ENCODE peak calls at places on chromosomes 1 and 21, in nine cellular contexts. Z is psoas muscle, W is lower leg skin, E is epithelial cell of proximal tubule, Y is BE2C, A is cardiac fibroblast, R is left ventricle myocardium inferior, J is bronchial epithelial cell, Q is suprapubic skin. B is an unnamed sample.

GRCh38 chr1:21263653-21264225 is 26.5 kb downstream of the ECE1 start:
- DNase-seq in A (no peak), R (no peak), J (no peak), W (no peak), Q (no peak), Z (no peak), E (no peak), Y (no peak), B (no peak)

GRCh38 chr1:183164963-183165362 is 21.1 kb upstream of the LAMC2 start:
- DNase-seq in Y (no peak), Z (no peak), J (peak), E (no peak), A (no peak), W (no peak), R (no peak), Q (no peak), B (no peak)

GRCh38 chr21:20999567-21000169 is 1.5 kb downstream of the NCAM2 start:
- DNase-seq in Z (no peak), R (no peak), Q (no peak), J (peak), E (no peak), Y (peak), W (no peak), A (peak), B (no peak)

GRCh38 chr1:172662464-172663109 is 3.7 kb downstream of the FASLG start:
- DNase-seq in R (peak), J (peak), E (peak), Y (no peak), Q (no peak), W (peak), A (peak), Z (peak), B (no peak)

GRCh38 chr1:25727026-25727818 is 72.8 kb upstream of the SELENON start:
- DNase-seq in A (no peak), E (no peak), Y (no peak), J (no peak), R (no peak), Q (no peak), W (no peak), Z (peak), B (no peak)

GRCh38 chr1:24385160-24385939 is 28.2 kb downstream of the STPG1 start:
- DNase-seq in Q (peak), R (no peak), W (peak), Y (no peak), E (no peak), J (peak), A (peak), Z (no peak), B (no peak)

GRCh38 chr1:24796524-24796923 is 51.3 kb downstream of the CLIC4 start:
- DNase-seq in R (no peak), J (no peak), Y (no peak), W (no peak), A (no peak), Q (no peak), Z (no peak), E (no peak), B (no peak)

GRCh38 chr1:203640117-203640516 is 13.5 kb downstream of the ATP2B4 start:
- DNase-seq in Z (no peak), W (no peak), A (no peak), Y (no peak), J (no peak), E (no peak), Q (peak), R (no peak), B (no peak)

GRCh38 chr1:152035406-152036315 is 1.1 kb downstream of the S100A11 start:
- DNase-seq in A (peak), J (no peak), Z (no peak), Q (no peak), E (no peak), Y (no peak), W (no peak), R (no peak), B (no peak)

GRCh38 chr1:66380452-66381212 is 153.3 kb upstream of the SGIP1 start:
- DNase-seq in Y (no peak), Z (no peak), E (no peak), R (no peak), J (no peak), Q (no peak), W (no peak), A (peak), B (no peak)

GRCh38 chr1:55212349-55213028 is 2.7 kb downstream of the USP24 start:
- DNase-seq in R (no peak), Q (no peak), W (no peak), J (peak), Z (no peak), A (no peak), Y (no peak), E (no peak), B (no peak)

GRCh38 chr21:38244885-38245869 is 11.6 kb upstream of the KCNJ15 start:
- DNase-seq in Z (no peak), W (no peak), Q (no peak), R (no peak), E (no peak), A (peak), J (peak), Y (no peak), B (no peak)

GRCh38 chr21:38249879-38250278 is 6.9 kb upstream of the KCNJ15 start:
- DNase-seq in Z (no peak), R (no peak), Y (no peak), Q (no peak), A (no peak), J (no peak), W (no peak), E (no peak), B (no peak)

GRCh38 chr21:38250991-38251418 is 5.8 kb upstream of the KCNJ15 start:
- DNase-seq in E (no peak), Q (no peak), Z (no peak), R (no peak), Y (no peak), A (no peak), W (no peak), J (no peak), B (no peak)

GRCh38 chr21:38249256-38249655 is 7.5 kb upstream of the KCNJ15 start:
- DNase-seq in R (no peak), Q (no peak), Z (no peak), J (no peak), W (no peak), Y (no peak), A (no peak), E (no peak), B (no peak)

GRCh38 chr21:38247738-38248509 is 8.9 kb upstream of the KCNJ15 start:
- DNase-seq in Y (no peak), E (no peak), Q (no peak), A (no peak), J (no peak), W (no peak), Z (no peak), R (no peak), B (no peak)
- TF ChIP-seq CTCF in Y (no peak), E (no peak), Q (no peak), A (no peak), J (no peak), W (no peak), Z (no peak), R (no peak), B (no peak)

GRCh38 chr1:241423541-241424479 is 66.8 kb upstream of the RGS7 start:
- DNase-seq in A (peak), Q (no peak), Z (no peak), W (no peak), J (no peak), Y (peak), R (no peak), E (no peak), B (peak)
- TF ChIP-seq CTCF in A (peak), Q (no peak), Z (no peak), W (no peak), J (no peak), Y (no peak), R (no peak), E (peak), B (peak)

GRCh38 chr1:167439301-167439988 is 78.9 kb downstream of the CD247 start:
- DNase-seq in Z (peak), W (peak), E (no peak), R (no peak), Y (peak), A (peak), Q (peak), J (peak), B (peak)
- TF ChIP-seq CTCF in Z (peak), W (no peak), E (peak), R (no peak), Y (peak), A (peak), Q (no peak), J (peak), B (peak)

GRCh38 chr1:198254521-198254920 is 97.7 kb downstream of the NEK7 start:
- DNase-seq in J (no peak), W (no peak), A (peak), Z (no peak), E (no peak), R (no peak), Y (no peak), Q (no peak), B (no peak)
- TF ChIP-seq CTCF in J (no peak), W (no peak), A (peak), Z (no peak), E (peak), R (peak), Y (peak), Q (no peak), B (peak)

GRCh38 chr1:47627016-47627415 is 189.2 kb downstream of the FOXD2 start:
- DNase-seq in R (no peak), Q (no peak), E (no peak), Y (no peak), W (peak), Z (no peak), A (no peak), J (peak), B (peak)
- TF ChIP-seq CTCF in R (no peak), Q (no peak), E (peak), Y (no peak), W (no peak), Z (no peak), A (no peak), J (no peak), B (no peak)

GRCh38 chr1:230836801-230837200 is 31.5 kb downstream of the C1orf198 start:
- DNase-seq in R (no peak), Z (no peak), E (no peak), Y (no peak), Q (no peak), A (no peak), W (no peak), J (no peak), B (no peak)

GRCh38 chr1:230833511-230833910 is 34.8 kb downstream of the C1orf198 start:
- DNase-seq in A (no peak), J (no peak), W (no peak), Z (no peak), Q (no peak), R (no peak), E (no peak), Y (no peak), B (peak)

GRCh38 chr1:230836347-230836746 is 32.0 kb downstream of the C1orf198 start:
- DNase-seq in Y (no peak), Q (no peak), R (no peak), Z (no peak), J (no peak), A (no peak), E (no peak), W (no peak), B (peak)

GRCh38 chr1:230832466-230832865 is 35.9 kb downstream of the C1orf198 start:
- DNase-seq in Q (no peak), E (no peak), Z (no peak), Y (no peak), R (no peak), J (peak), W (no peak), A (peak), B (peak)

GRCh38 chr1:230834292-230834691 is 34.0 kb downstream of the C1orf198 start:
- DNase-seq in R (no peak), Q (no peak), J (no peak), A (no peak), Z (no peak), E (no peak), W (no peak), Y (no peak), B (peak)
- TF ChIP-seq CTCF in R (no peak), Q (no peak), J (no peak), A (no peak), Z (no peak), E (no peak), W (no peak), Y (no peak), B (no peak)

GRCh38 chr1:236341298-236341697 is 52.8 kb upstream of the EDARADD start:
- DNase-seq in Z (no peak), R (no peak), E (no peak), Y (no peak), A (no peak), W (no peak), Q (no peak), J (peak), B (no peak)

GRCh38 chr1:236348071-236348470 is 46.0 kb upstream of the EDARADD start:
- DNase-seq in Z (no peak), A (no peak), W (no peak), Y (no peak), Q (no peak), J (no peak), R (no peak), E (no peak), B (no peak)

GRCh38 chr1:236342403-236343245 is 51.5 kb upstream of the EDARADD start:
- DNase-seq in Q (no peak), Y (no peak), A (no peak), R (no peak), E (no peak), Z (no peak), W (no peak), J (no peak), B (no peak)

GRCh38 chr1:236345728-236346127 is 48.4 kb upstream of the EDARADD start:
- DNase-seq in Y (no peak), R (no peak), A (no peak), J (peak), W (no peak), E (no peak), Q (no peak), Z (no peak), B (no peak)

DNA sequence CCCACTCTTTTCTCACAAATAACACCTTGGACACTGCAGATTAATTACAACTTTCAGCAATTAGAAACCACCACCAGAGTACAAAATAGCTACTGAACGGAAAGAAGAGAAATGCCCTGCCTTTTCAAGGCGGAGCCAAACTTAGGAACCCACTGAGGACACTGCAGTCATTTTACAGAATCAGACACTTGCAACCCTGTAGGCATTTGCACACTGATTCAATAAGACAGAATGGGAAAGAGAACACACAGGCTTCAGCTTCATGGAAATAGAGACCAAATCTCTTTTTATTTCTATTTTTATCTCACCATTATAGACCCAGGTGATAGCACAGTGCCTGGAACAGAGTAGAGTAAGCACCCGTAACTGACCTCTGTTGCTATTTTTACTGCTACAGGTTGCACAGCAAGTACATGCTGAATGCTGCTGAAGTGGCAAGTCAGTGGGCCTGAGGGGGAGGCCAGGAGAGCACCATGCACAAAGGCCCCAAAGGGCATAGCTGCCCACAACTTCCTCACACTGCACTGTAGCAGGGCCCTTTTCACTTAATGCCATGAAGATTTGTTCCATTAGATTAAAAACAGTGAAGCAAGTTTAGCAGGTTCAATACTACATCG is 50.7 kb upstream of the EDARADD start:
- DNase-seq in E (no peak), J (no peak), Q (no peak), Y (no peak), A (no peak), W (no peak), Z (no peak), R (no peak), B (no peak)
- TF ChIP-seq CTCF in E (no peak), J (no peak), Q (no peak), Y (no peak), A (no peak), W (no peak), Z (no peak), R (no peak), B (no peak)

DNA sequence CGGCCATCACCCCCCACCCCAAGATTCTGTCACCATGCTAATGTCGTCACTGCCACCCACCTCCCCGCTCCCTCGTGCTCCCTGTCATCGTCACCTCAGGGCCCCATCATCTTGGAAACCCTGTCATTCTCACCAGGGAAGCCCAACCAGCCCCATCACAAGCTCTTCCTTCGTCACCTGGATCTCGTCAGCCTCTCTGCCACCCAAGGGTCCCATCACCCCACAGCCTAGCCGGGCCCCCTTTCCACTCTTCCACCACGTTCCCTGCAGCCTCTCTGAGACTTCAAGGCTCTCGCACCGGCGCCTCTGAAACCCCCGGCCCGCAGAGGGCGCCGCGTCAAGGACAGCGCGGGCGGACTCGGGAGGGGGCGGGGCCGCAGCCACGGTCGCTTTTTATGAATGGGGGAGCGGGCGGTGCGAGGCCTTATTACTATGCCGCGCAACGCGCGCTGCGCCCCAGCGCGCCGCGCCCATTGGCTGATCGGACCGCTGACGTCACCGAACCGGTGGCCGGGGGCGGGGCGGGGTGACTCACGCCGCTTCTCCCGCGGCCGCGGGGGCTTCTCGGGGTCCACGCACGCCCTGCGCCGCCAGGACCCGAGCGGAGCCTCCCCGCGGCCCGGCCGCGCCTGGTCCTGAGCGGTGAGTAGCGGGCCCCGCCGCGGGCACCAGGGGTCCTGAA is at the start of gene GPR3:
- DNase-seq in A (peak), W (peak), Q (peak), E (no peak), R (peak), Z (peak), J (peak), Y (peak), B (peak)
- TF ChIP-seq CTCF in A (peak), W (no peak), Q (peak), E (peak), R (peak), Z (peak), J (peak), Y (peak), B (peak)

GRCh38 chr1:107963601-107964396 is 1.2 kb downstream of the VAV3 start:
- DNase-seq in R (peak), W (peak), Q (peak), Z (peak), E (no peak), Y (no peak), A (peak), J (peak), B (no peak)

GRCh38 chr1:107966550-107966949 is 1.6 kb upstream of the VAV3 start:
- DNase-seq in A (no peak), E (no peak), Z (no peak), W (no peak), Q (no peak), R (no peak), J (no peak), Y (no peak), B (no peak)

GRCh38 chr1:107963009-107963408 is 2.0 kb downstream of the VAV3 start:
- DNase-seq in W (peak), E (no peak), Y (no peak), R (no peak), A (no peak), Q (no peak), Z (no peak), J (no peak), B (no peak)

GRCh38 chr1:107964397-107965111 is 426 bp downstream of the VAV3 start:
- DNase-seq in Y (peak), A (peak), J (peak), E (no peak), Z (peak), W (peak), R (no peak), Q (no peak), B (no peak)

DNA sequence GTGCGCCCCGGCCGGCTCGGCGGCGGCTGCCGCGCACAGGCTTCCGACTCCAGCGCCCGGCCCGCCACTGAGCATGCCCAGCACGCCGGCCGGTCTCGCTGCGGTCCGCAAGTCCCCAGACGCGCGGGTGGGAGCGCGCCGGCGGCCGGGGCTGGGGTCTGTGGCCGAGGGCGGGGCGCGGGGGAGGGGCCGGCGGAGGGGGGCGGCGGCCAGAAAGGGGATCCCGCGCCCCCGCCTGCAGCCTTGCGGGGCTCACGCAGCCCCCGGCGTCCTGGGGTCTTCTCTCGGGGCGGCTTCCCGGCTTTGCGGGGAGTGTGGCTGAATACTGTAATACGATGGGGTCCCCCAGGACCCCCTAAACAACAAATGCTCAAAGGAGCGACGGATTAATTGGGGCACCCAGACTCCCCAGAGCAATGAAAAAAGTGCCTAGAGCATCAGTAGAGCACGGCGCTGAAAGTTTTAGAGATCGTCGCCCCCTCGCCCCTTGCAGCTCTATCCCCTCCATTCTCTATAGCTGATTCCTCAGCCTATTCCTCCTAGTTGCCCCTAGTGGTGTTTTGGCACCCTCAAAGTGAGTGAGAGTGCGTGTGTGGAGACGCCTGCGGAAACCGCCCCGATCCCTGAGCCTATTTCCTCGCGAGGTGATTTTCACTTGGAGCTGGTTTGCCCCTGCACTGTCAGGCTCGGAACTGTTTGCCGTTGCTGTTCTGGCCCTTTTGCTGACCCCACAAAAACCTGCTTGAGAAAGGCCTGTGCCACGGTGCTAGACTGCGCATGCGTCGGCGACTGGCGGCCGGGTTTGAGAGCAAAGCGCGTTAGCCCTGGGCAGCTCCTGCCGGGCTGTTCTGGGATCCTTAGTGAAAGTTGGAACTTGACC is at the start of gene VAV3:
- DNase-seq in A (peak), Y (peak), Z (peak), J (peak), W (peak), Q (peak), E (no peak), R (peak), B (no peak)
- TF ChIP-seq CTCF in A (peak), Y (peak), Z (no peak), J (no peak), W (no peak), Q (no peak), E (peak), R (peak), B (peak)

GRCh38 chr1:155272466-155273133 is 704 bp downstream of the CLK2 start:
- DNase-seq in Q (no peak), J (peak), Y (no peak), E (no peak), R (no peak), Z (no peak), A (peak), W (no peak), B (no peak)

GRCh38 chr1:155277896-155278688 is 829 bp downstream of the HCN3 start:
- DNase-seq in W (peak), R (peak), Q (no peak), Y (peak), Z (peak), E (no peak), J (peak), A (peak), B (no peak)

GRCh38 chr1:155273134-155273982 is at the start of gene CLK2:
- DNase-seq in A (peak), J (peak), W (peak), Y (peak), Z (peak), E (no peak), Q (peak), R (peak), B (peak)

GRCh38 chr1:155278689-155279160 is 1.5 kb downstream of the HCN3 start:
- DNase-seq in Z (no peak), Q (no peak), Y (no peak), A (no peak), J (no peak), W (no peak), E (no peak), R (no peak), B (no peak)

GRCh38 chr1:155277070-155277895 is at the start of gene HCN3:
- DNase-seq in J (peak), Y (peak), A (peak), R (peak), E (no peak), Q (peak), W (peak), Z (peak), B (peak)
- TF ChIP-seq CTCF in J (peak), Y (peak), A (peak), R (peak), E (peak), Q (no peak), W (no peak), Z (peak), B (peak)